ENCODE peak calls at places on chromosomes 16 and 17, in ten cellular contexts. Q is GM12865; Y is A549; B is epithelial cell of esophagus; F is aorta; W is adrenal gland; V is GM06990; Z is AG04450; D is psoas muscle; T is CD4-positive, CD25-positive, alpha-beta regulatory T cell. U is an unnamed sample.

GRCh38 chr16:57863434-57864160 is 61.3 kb upstream of the KIFC3 start:
- DNase-seq in Q (no peak), Y (peak; percentile 86), B (peak; percentile 74), F (peak; percentile 77), W (peak; percentile 80), V (no peak), Z (peak; percentile 45), D (peak; percentile 61), T (no peak), U (peak; percentile 74)

GRCh38 chr16:74667215-74667765 is 613 bp upstream of the RFWD3 start:
- DNase-seq in Q (peak; percentile 47), Y (peak; percentile 14), B (peak; percentile 17), F (peak; percentile 51), W (peak; percentile 24), V (peak; percentile 64), Z (no peak), D (peak; percentile 55), T (peak; percentile 47), U (no peak)

GRCh38 chr17:14270508-14270907 is 30.4 kb upstream of the HS3ST3B1 start:
- DNase-seq in Q (no peak), Y (no peak), B (no peak), F (no peak), W (no peak), V (no peak), Z (no peak), D (no peak), T (no peak), U (no peak)

GRCh38 chr17:5823219-5823618 is 238.9 kb upstream of the NLRP1 start:
- DNase-seq in Q (no peak), Y (no peak), B (peak; percentile 30), F (no peak), W (no peak), V (no peak), Z (no peak), D (no peak), T (no peak), U (no peak)

GRCh38 chr17:71522383-71522782 is 598.4 kb upstream of the SOX9 start:
- DNase-seq in Q (no peak), Y (no peak), B (no peak), F (no peak), W (no peak), V (no peak), Z (no peak), D (no peak), T (no peak), U (no peak)

GRCh38 chr17:77936881-77937280 is 21.6 kb upstream of the TNRC6C start:
- DNase-seq in Q (no peak), Y (no peak), B (no peak), F (no peak), W (no peak), V (no peak), Z (no peak), D (no peak), T (no peak), U (no peak)

GRCh38 chr17:11874756-11875155 is 122.5 kb downstream of the ZNF18 start:
- DNase-seq in Q (no peak), Y (no peak), B (no peak), F (no peak), W (no peak), V (no peak), Z (no peak), D (no peak), T (no peak), U (no peak)

GRCh38 chr17:75570772-75571171 is 16.8 kb upstream of the MYO15B start:
- DNase-seq in Q (no peak), Y (no peak), B (no peak), F (no peak), W (no peak), V (no peak), Z (no peak), D (no peak), T (no peak), U (no peak)

GRCh38 chr17:61362396-61362795 is 37.2 kb upstream of the TBX2 start:
- DNase-seq in Q (no peak), Y (no peak), B (no peak), F (no peak), W (no peak), V (no peak), Z (no peak), D (no peak), T (no peak), U (no peak)

GRCh38 chr17:61362852-61363600 is 36.6 kb upstream of the TBX2 start:
- DNase-seq in Q (no peak), Y (no peak), B (no peak), F (no peak), W (no peak), V (no peak), Z (no peak), D (no peak), T (no peak), U (no peak)

GRCh38 chr17:61366076-61366714 is 33.4 kb upstream of the TBX2 start:
- DNase-seq in Q (no peak), Y (no peak), B (peak; percentile 10), F (no peak), W (no peak), V (no peak), Z (no peak), D (no peak), T (no peak), U (no peak)

GRCh38 chr17:61363601-61364462 is 35.8 kb upstream of the TBX2 start:
- DNase-seq in Q (no peak), Y (no peak), B (no peak), F (no peak), W (no peak), V (no peak), Z (no peak), D (no peak), T (no peak), U (no peak)

DNA sequence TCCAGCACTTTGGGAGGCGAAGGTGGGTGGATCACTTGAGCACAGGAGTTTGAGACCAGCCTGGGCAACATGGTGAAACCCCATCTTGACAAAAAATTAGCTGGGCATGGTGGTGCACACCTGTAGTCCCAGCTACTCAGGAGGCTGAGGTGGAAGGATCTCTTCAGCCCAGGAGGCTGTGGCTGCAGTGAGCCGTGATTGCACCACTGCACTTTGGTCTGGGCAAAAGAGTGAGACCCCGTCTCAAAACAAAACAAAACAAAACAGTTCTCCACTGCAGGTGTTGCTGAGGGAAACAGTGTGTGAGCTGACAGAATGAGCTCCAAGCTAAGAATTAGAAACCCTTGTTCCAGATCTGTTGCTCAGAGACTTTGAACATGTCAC is 35.2 kb upstream of the TBX2 start:
- DNase-seq in Q (no peak), Y (no peak), B (no peak), F (no peak), W (no peak), V (no peak), Z (no peak), D (no peak), T (no peak), U (no peak)
- H3K4me3 ChIP-seq in Q (no peak overlapping the region), Y (no peak overlapping the region), B (no peak overlapping the region), F (no peak overlapping the region), W (no peak overlapping the region), V (no peak overlapping the region), Z (no peak overlapping the region), D (no peak overlapping the region), T (no peak overlapping the region), U (no peak overlapping the region)

GRCh38 chr16:15747937-15748336 is 97.9 kb downstream of the NDE1 start:
- DNase-seq in Q (no peak), Y (no peak), B (no peak), F (no peak), W (no peak), V (no peak), Z (no peak), D (no peak), T (no peak), U (no peak)

GRCh38 chr16:15749985-15750384 is 99.9 kb downstream of the NDE1 start:
- DNase-seq in Q (no peak), Y (no peak), B (no peak), F (no peak), W (no peak), V (no peak), Z (no peak), D (no peak), T (no peak), U (no peak)

GRCh38 chr16:15751940-15752339 is 101.9 kb downstream of the NDE1 start:
- DNase-seq in Q (no peak), Y (no peak), B (no peak), F (no peak), W (no peak), V (no peak), Z (no peak), D (no peak), T (no peak), U (no peak)

GRCh38 chr16:15748654-15749053 is 98.6 kb downstream of the NDE1 start:
- DNase-seq in Q (no peak), Y (no peak), B (no peak), F (no peak), W (no peak), V (no peak), Z (no peak), D (no peak), T (no peak), U (no peak)

GRCh38 chr16:15749371-15749770 is 99.3 kb downstream of the NDE1 start:
- DNase-seq in Q (no peak), Y (no peak), B (no peak), F (no peak), W (no peak), V (no peak), Z (no peak), D (no peak), T (no peak), U (no peak)
- H3K4me3 ChIP-seq in Q (no peak overlapping the region), Y (no peak overlapping the region), B (no peak overlapping the region), F (no peak overlapping the region), W (no peak overlapping the region), V (no peak overlapping the region), Z (no peak overlapping the region), D (no peak overlapping the region), T (no peak overlapping the region), U (no peak overlapping the region)

GRCh38 chr17:7858487-7858832 is 657 bp downstream of the CYB5D1 start:
- DNase-seq in Q (peak; percentile 68), Y (peak; percentile 69), B (peak; percentile 67), F (peak; percentile 63), W (peak; percentile 74), V (peak; percentile 70), Z (no peak), D (peak; percentile 71), T (peak; percentile 22), U (no peak)

GRCh38 chr17:7856081-7856791 is 1.1 kb downstream of the NAA38 start:
- DNase-seq in Q (peak; percentile 71), Y (no peak), B (peak; percentile 32), F (peak; percentile 66), W (peak; percentile 64), V (no peak), Z (no peak), D (peak; percentile 84), T (peak; percentile 36), U (no peak)

GRCh38 chr17:7857724-7858486 is at the start of gene CYB5D1:
- DNase-seq in Q (peak; percentile 96), Y (peak; percentile 98), B (peak; percentile 92), F (peak; percentile 94), W (peak; percentile 96), V (peak; percentile 86), Z (peak; percentile 84), D (peak; percentile 93), T (peak; percentile 95), U (no peak)

GRCh38 chr17:7856840-7857723 is at the start of gene NAA38:
- DNase-seq in Q (peak; percentile 99), Y (peak; percentile 100), B (peak; percentile 99), F (peak; percentile 99), W (peak; percentile 98), V (peak; percentile 98), Z (peak; percentile 99), D (peak; percentile 98), T (peak; percentile 99), U (peak; percentile 97)

DNA sequence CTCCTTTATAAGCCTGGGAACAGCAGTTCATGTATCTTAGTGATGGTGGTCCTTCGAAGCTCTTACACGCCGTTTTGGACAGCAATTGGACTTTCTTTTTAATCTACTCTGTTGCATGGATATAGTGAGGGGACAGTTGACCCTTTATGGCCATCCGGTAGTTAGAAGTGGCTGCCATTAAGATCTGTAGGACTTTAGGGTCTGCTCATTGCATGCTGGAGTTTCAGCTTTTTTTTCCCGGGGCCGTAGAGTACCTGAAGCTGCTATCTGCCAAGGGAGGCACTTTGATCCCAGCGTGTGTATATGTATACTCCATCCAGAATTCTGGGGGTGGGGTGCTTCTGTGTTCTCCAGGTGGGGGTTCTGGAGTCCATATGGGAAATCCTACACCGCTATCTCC is 1.2 kb downstream of the CYB5D1 start:
- DNase-seq in Q (no peak), Y (no peak), B (no peak), F (no peak), W (no peak), V (no peak), Z (no peak), D (no peak), T (no peak), U (no peak)
- H3K4me3 ChIP-seq in Q (peak overlapping the region; percentile 78), Y (peak overlapping the region; percentile 69), B (peak overlapping the region; percentile 73), F (no peak overlapping the region), W (peak overlapping the region; percentile 58), V (peak overlapping the region; percentile 82), Z (peak overlapping the region; percentile 80), D (peak overlapping the region; percentile 86), T (no peak overlapping the region), U (no peak overlapping the region)

DNA sequence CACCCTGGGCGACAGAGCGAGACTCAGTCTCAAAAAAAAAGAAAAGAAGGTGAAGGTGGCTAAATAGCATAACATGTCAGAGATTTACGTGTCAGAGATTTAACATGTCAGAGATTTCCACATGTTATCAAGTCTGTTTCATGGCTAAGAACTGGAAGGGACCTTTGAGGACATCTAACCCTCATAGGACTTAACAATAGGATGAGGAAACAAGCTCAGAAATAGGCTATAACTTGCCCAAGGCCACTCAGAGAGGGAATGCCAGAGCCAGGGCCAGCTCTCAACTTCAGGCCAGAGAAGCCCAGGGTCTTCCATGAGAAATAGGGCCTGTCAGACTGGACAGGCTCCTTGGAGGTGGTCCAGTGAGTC is 26.8 kb upstream of the ZNF629 start:
- DNase-seq in Q (no peak), Y (no peak), B (peak; percentile 34), F (no peak), W (no peak), V (no peak), Z (no peak), D (no peak), T (no peak), U (no peak)
- H3K4me3 ChIP-seq in Q (peak overlapping the region; percentile 41), Y (peak overlapping the region; percentile 52), B (peak overlapping the region; percentile 48), F (peak overlapping the region; percentile 6), W (peak overlapping the region; percentile 33), V (peak overlapping the region; percentile 57), Z (peak overlapping the region; percentile 53), D (peak overlapping the region; percentile 66), T (peak overlapping the region; percentile 78), U (peak overlapping the region; percentile 5)

U was measured in iPS DF 6.9.